ENCODE peak calls at places on chromosomes 1 and 21, in four cellular contexts. M is transverse colon, A is K562, Y is H1. W is an unnamed sample.

GRCh38 chr1:201597551-201598230 is 58.8 kb downstream of the NAV1 start:
- DNase-seq in M (peak; percentile 87), A (no peak), Y (no peak), W (peak; percentile 95)

GRCh38 chr1:3014041-3014440 is 7.2 kb upstream of the ACTRT2 start:
- DNase-seq in M (no peak), A (no peak), Y (no peak), W (no peak)

GRCh38 chr1:45326627-45327591 is at the start of gene HPDL:
- DNase-seq in M (peak; percentile 80), A (no peak), Y (peak; percentile 64), W (peak; percentile 66)

GRCh38 chr1:233614173-233614742 is 352 bp downstream of the KCNK1 start:
- DNase-seq in M (peak; percentile 25), A (peak; percentile 60), Y (no peak), W (peak; percentile 46)

GRCh38 chr1:32786856-32787255 is 30.3 kb downstream of the YARS1 start:
- DNase-seq in M (no peak), A (no peak), Y (no peak), W (no peak)

GRCh38 chr1:73800376-73800775 is 397.6 kb downstream of the LRRIQ3 start:
- DNase-seq in M (no peak), A (no peak), Y (no peak), W (no peak)

GRCh38 chr21:32702702-32703101 is 25.1 kb downstream of the SYNJ1 start:
- DNase-seq in M (no peak), A (peak; percentile 13), Y (no peak), W (no peak)

GRCh38 chr1:213892471-213892870 is 95.3 kb upstream of the PROX1 start:
- DNase-seq in M (no peak), A (no peak), Y (no peak), W (no peak)

GRCh38 chr21:25963186-25963585 is 207.4 kb downstream of the APP start:
- DNase-seq in M (peak; percentile 14), A (no peak), Y (no peak), W (no peak)

GRCh38 chr1:118481091-118481490 is 296.1 kb upstream of the SPAG17 start:
- DNase-seq in M (no peak), A (no peak), Y (no peak), W (no peak)

GRCh38 chr1:173114381-173114780 is 63.6 kb upstream of the TNFSF18 start:
- DNase-seq in M (no peak), A (no peak), Y (no peak), W (no peak)

DNA sequence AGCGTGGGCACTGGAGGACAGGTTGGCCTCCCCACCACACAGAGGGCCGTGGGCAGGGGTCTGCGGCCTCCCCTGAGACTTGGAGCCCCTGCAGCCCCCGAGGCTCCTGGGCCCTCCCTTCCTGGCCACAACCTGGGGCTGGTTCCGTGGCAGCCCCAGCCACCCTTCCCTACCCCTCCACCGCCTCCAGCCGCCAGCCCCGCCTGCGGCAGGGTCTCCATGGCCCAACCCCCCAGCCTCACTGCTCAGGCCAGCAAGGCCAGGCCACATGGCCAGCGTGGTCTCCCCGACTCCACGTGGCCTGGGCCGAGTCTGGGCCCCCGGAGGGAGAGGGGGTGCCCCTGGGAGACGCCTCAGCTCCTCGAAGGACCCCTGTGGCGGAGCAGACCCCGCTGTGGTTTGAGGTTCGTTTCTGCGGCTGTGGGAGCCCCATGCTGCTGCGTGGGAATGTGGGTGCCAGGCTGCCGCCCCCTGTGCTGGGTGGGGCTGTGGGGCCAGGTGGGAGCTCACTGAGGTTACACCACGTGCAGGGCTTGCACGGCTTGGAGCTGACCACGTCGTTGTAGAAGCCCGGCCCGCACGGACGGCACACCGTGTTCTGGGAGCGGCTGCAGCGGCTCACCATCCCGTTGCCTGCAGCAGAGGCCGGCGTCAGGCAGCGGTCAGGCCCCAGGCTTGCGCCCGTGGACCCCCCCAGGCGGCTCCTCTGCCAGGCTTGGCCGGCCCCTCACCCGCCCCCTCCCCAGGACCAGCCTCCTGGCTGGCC is 617 bp downstream of the TNFRSF4 start:
- DNase-seq in M (peak; percentile 71), A (no peak), Y (no peak), W (peak; percentile 61)
- TF ChIP-seq POLR2AphosphoS5 in M (no peak), A (no peak), Y (no peak), W (no peak)

DNA sequence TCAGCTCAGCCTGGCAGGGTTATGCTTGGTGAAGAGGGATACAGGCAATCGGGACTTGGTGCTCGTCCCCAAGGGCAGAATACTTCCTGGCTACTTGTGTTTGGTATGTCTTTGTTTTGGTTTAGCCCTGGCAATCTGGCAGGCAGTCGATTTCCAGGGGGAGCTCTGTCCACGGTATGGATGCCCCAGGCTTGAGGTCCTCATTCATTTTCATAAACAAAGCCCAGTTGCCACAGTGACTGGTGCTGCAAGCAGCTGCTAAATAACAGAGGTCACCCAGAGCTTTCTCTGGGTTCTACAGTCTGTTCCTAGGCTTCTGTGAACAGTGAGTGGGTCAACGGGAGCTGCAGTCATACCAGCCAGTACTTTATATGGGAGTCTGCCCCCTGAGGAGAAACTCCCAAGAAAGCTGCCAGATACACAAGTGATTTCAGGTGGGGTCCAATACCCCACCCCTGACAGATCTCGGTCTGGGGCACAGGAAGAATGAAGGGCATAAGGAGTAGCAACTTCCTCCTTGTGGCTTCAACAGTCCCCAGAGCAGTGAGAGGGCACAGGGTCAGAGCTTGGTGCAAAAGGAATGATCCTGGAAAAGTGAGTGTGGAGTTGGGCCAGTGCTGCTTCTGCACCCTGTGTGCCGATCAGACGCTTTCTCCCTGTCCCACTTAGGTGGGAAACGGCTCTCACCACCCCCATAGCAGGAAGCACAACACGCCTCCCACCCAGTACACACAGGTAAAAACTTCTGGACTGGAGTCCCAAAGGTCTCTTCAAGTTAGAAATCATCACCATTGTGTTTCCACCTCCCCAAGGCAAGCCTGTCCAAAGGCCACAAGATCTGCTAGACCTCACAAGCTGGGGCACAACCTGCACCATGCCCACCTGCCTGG is 55.5 kb downstream of the TGFBR3 start:
- DNase-seq in M (peak; percentile 67), A (no peak), Y (no peak), W (no peak)
- TF ChIP-seq EP300 in M (no peak), A (no peak), Y (no peak), W (peak; percentile 54)

DNA sequence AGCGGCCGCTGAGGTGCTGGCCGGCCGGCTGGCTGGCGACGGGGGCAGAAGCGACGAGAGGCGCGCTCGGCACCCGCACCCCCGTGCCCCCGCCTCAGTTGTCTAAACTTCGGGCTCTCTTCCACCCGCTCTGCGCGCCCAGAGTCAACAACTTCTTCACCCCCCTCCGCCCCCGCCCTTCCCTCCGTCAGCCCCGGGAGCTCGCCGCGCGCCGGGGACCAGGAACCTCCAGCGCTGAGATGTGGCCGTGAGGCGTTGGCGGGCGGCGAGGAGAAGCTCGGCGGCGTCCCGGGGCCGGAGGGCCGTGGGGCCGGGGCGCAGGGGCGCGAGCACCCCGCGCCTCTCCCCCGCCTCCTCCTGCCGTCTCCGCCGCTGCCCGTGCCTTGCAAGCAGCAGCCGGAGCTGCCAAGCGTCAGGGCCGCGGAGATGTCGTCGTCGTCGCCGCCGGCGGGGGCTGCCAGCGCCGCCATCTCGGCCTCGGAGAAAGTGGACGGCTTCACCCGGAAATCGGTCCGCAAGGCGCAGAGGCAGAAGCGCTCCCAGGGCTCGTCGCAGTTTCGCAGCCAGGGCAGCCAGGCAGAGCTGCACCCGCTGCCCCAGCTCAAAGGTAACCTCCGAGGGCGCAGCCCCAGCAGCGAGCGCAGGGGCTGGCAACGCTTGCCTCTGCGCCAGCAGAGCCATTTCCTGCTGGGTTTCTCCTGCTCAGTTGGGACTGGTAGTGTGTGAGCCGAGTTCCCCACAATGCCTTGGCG is 651 bp downstream of the PPP2R5A start:
- DNase-seq in M (peak; percentile 78), A (peak; percentile 82), Y (no peak), W (peak; percentile 77)
- TF ChIP-seq POLR2AphosphoS5 in M (peak; percentile 61), A (no peak), Y (peak; percentile 60), W (peak; percentile 60)

GRCh38 chr1:150283260-150283659 is 906 bp downstream of the CIART start:
- DNase-seq in M (no peak), A (no peak), Y (no peak), W (no peak)

GRCh38 chr1:150282558-150282958 is 204 bp downstream of the CIART start:
- DNase-seq in M (no peak), A (no peak), Y (no peak), W (no peak)

GRCh38 chr1:150280138-150280707 is 2.1 kb upstream of the CIART start:
- DNase-seq in M (peak; percentile 77), A (no peak), Y (no peak), W (peak; percentile 40)

GRCh38 chr1:150281221-150281757 is 1.1 kb upstream of the CIART start:
- DNase-seq in M (peak; percentile 78), A (peak; percentile 67), Y (no peak), W (peak; percentile 80)

DNA sequence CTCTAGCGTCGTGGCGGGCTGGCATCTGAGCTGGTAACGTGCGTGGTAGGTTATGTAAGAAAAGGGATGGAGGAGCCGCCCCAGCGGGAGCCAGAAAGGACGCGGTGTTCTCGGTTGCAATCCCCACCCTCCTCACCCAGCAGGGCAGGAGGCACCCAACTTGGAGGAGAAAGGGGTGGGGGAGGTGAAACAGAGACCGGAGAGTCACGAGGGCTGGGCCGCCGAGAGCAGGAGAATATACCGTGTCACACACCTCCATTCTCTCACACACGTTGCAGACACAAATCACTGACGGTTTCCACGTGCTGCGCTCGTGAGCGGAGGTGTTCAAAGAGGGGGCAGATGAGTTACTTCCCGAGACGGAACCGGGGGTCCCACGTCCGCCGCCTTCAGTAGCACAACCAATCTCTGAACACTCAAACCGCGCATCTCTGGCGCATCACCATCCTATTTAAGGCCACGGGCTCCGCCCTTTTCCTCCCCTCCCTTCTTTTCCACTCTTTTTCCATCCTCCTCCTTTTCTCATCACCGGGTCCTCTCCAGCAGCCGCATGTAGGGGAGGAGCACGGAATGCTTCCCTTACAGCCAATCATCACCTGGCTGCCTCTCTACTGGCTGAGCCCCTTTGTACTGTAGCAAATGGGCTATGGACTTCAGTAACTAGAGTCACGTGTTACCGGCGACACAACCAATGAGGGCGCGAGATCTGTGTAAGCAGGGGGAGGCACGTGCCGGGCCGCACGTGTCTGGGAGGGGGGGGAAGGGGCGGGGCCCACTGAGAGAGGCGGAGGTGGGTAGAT is at the start of gene CIART:
- DNase-seq in M (peak; percentile 82), A (no peak), Y (peak; percentile 96), W (peak; percentile 93)
- TF ChIP-seq EP300 in M (peak; percentile 84), A (no peak), Y (no peak), W (peak; percentile 87)

GRCh38 chr1:64469614-64469976 is 334 bp upstream of the CACHD1 start:
- DNase-seq in M (no peak), A (no peak), Y (no peak), W (peak; percentile 28)
- TF ChIP-seq POLR2AphosphoS5 in M (no peak), A (no peak), Y (no peak), W (no peak)

GRCh38 chr1:100412980-100413379 is 60.7 kb downstream of the CDC14A start:
- DNase-seq in M (no peak), A (no peak), Y (no peak), W (no peak)
- TF ChIP-seq EP300 in M (no peak), A (no peak), Y (no peak), W (no peak)

GRCh38 chr1:34762474-34763141 is 3.1 kb downstream of the GJB4 start:
- DNase-seq in M (no peak), A (no peak), Y (no peak), W (no peak)
- TF ChIP-seq POLR2AphosphoS5 in M (no peak), A (no peak), Y (no peak), W (no peak)